ENCODE peak calls at places on chromosomes 12 and 14, in seven cellular contexts. I, X, B, O, R, P and U are unnamed samples.

GRCh38 chr12:90233168-90234100 is 524.8 kb upstream of the ATP2B1 start:
- DNase-seq in I (no peak), X (no peak), B (no peak), O (no peak), R (no peak), P (no peak), U (no peak)

GRCh38 chr14:106843951-106844483 is 1317.6 kb downstream of the TMEM121 start:
- DNase-seq in I (peak; percentile 25), X (peak; percentile 23), B (no peak), O (no peak), R (peak; percentile 47), P (no peak), U (peak; percentile 36)

GRCh38 chr12:1660304-1661187 is 30.3 kb upstream of the ADIPOR2 start:
- DNase-seq in I (no peak), X (peak; percentile 87), B (peak; percentile 45), O (peak; percentile 56), R (peak; percentile 32), P (no peak), U (no peak)

GRCh38 chr12:99959549-99960170 is 25.1 kb downstream of the ANKS1B start:
- DNase-seq in I (peak; percentile 14), X (no peak), B (no peak), O (no peak), R (no peak), P (no peak), U (no peak)

GRCh38 chr14:66600416-66600815 is 92.5 kb downstream of the GPHN start:
- DNase-seq in I (no peak), X (no peak), B (no peak), O (no peak), R (no peak), P (no peak), U (no peak)

GRCh38 chr12:89671469-89671868 is 37.2 kb downstream of the ATP2B1 start:
- DNase-seq in I (peak; percentile 47), X (no peak), B (no peak), O (no peak), R (no peak), P (no peak), U (no peak)

GRCh38 chr12:89156862-89157262 is 195.4 kb downstream of the DUSP6 start:
- DNase-seq in I (peak; percentile 23), X (no peak), B (no peak), O (no peak), R (no peak), P (no peak), U (no peak)

GRCh38 chr12:119088917-119089667 is 89.6 kb upstream of the HSPB8 start:
- DNase-seq in I (no peak), X (no peak), B (no peak), O (no peak), R (no peak), P (no peak), U (no peak)

GRCh38 chr12:104258476-104259067 is 43.0 kb downstream of the TXNRD1 start:
- DNase-seq in I (no peak), X (no peak), B (no peak), O (no peak), R (no peak), P (no peak), U (no peak)

GRCh38 chr12:68871899-68872298 is 61.1 kb downstream of the CPM start:
- DNase-seq in I (peak; percentile 20), X (no peak), B (no peak), O (no peak), R (no peak), P (no peak), U (peak; percentile 27)

GRCh38 chr14:89089330-89089729 is 264.9 kb downstream of the TTC8 start:
- DNase-seq in I (no peak), X (no peak), B (no peak), O (no peak), R (no peak), P (no peak), U (no peak)

GRCh38 chr14:33859306-33859705 is 91.6 kb downstream of the EGLN3 start:
- DNase-seq in I (no peak), X (no peak), B (no peak), O (no peak), R (no peak), P (no peak), U (no peak)

GRCh38 chr12:121796855-121797751 is 3.6 kb upstream of the RHOF start:
- DNase-seq in I (peak; percentile 94), X (peak; percentile 98), B (no peak), O (peak; percentile 98), R (no peak), P (peak; percentile 76), U (no peak)

GRCh38 chr14:27392153-27392552 is 794.3 kb upstream of the NOVA1 start:
- DNase-seq in I (peak; percentile 1), X (no peak), B (no peak), O (no peak), R (no peak), P (no peak), U (no peak)

GRCh38 chr12:13165578-13166120 is 30.9 kb upstream of the EMP1 start:
- DNase-seq in I (peak; percentile 72), X (peak; percentile 76), B (peak; percentile 47), O (peak; percentile 77), R (peak; percentile 78), P (no peak), U (no peak)

GRCh38 chr14:52268191-52269061 is 928 bp downstream of the PTGDR start:
- DNase-seq in I (no peak), X (no peak), B (no peak), O (peak; percentile 19), R (no peak), P (peak; percentile 2), U (no peak)

GRCh38 chr14:39939023-39939422 is 506.8 kb upstream of the FBXO33 start:
- DNase-seq in I (no peak), X (no peak), B (no peak), O (no peak), R (no peak), P (no peak), U (no peak)

GRCh38 chr12:101942206-101942605 is 64.8 kb downstream of the DRAM1 start:
- DNase-seq in I (no peak), X (no peak), B (no peak), O (no peak), R (no peak), P (no peak), U (no peak)